ENCODE peak calls at places on chromosomes 6 and 20, in ten cellular contexts. W, V, K, E, F, D, A, G, M and J are unnamed samples.

GRCh38 chr20:10438217-10438616 is 3.1 kb downstream of the SLX4IP start:
- DNase-seq in G (no peak), D (no peak), M (no peak), A (no peak), K (no peak), W (no peak), V (no peak), E (no peak), F (no peak), J (peak; percentile 21)

GRCh38 chr6:156630613-156631302 is 146.4 kb upstream of the ARID1B start:
- DNase-seq in V (no peak), W (no peak), F (no peak), G (no peak), K (no peak), D (no peak), M (no peak), A (no peak), E (no peak), J (no peak)

GRCh38 chr6:162200036-162200435 is 527.5 kb downstream of the PRKN start:
- DNase-seq in M (no peak), K (no peak), V (no peak), G (no peak), F (no peak), D (no peak), W (no peak), E (no peak), A (no peak), J (no peak)

GRCh38 chr6:143126574-143126941 is 65.9 kb downstream of the AIG1 start:
- DNase-seq in E (no peak), G (no peak), A (no peak), V (no peak), F (no peak), K (no peak), D (no peak), W (no peak), M (no peak), J (no peak)

GRCh38 chr6:98526465-98526864 is 307.9 kb upstream of the POU3F2 start:
- DNase-seq in W (no peak), E (no peak), G (no peak), D (no peak), V (no peak), M (no peak), K (no peak), F (no peak), A (no peak), J (no peak)

GRCh38 chr20:62387219-62387913 is 463 bp downstream of the RPS21 start:
- DNase-seq in F (no peak), D (no peak), E (no peak), G (peak; percentile 41), V (no peak), M (no peak), A (no peak), W (no peak), K (no peak), J (no peak)

GRCh38 chr6:1864496-1864895 is 254.8 kb downstream of the FOXC1 start:
- DNase-seq in E (no peak), A (no peak), V (no peak), D (no peak), M (no peak), K (no peak), G (no peak), W (no peak), F (no peak), J (no peak)

GRCh38 chr6:142013286-142013685 is 119.4 kb upstream of the GJE1 start:
- DNase-seq in G (no peak), V (no peak), M (no peak), W (no peak), E (no peak), A (peak; percentile 92), D (no peak), K (no peak), F (peak; percentile 82), J (no peak)

GRCh38 chr6:55694148-55694547 is 115.2 kb upstream of the HMGCLL1 start:
- DNase-seq in D (no peak), W (no peak), F (no peak), K (no peak), G (no peak), E (no peak), M (peak; percentile 19), V (no peak), A (peak; percentile 78), J (no peak)

GRCh38 chr6:166121721-166122120 is 45.9 kb downstream of the TBXT start:
- DNase-seq in V (no peak), F (no peak), M (no peak), D (no peak), A (no peak), E (no peak), G (no peak), K (no peak), W (no peak), J (no peak)

GRCh38 chr6:134714679-134715078 is 235.2 kb downstream of the ALDH8A1 start:
- DNase-seq in K (no peak), F (peak; percentile 26), D (no peak), A (peak; percentile 35), V (no peak), M (no peak), E (no peak), G (no peak), W (no peak), J (no peak)

GRCh38 chr20:54134445-54135220 is 39.2 kb downstream of the CYP24A1 start:
- DNase-seq in G (no peak), M (no peak), K (no peak), F (no peak), E (no peak), D (no peak), A (peak; percentile 82), W (no peak), V (no peak), J (no peak)

GRCh38 chr6:145502417-145502816 is 232.9 kb downstream of the EPM2A start:
- DNase-seq in F (peak; percentile 15), V (no peak), M (no peak), E (no peak), K (peak; percentile 67), D (no peak), G (peak; percentile 20), A (no peak), W (no peak), J (peak; percentile 3)

GRCh38 chr6:44298864-44299263 is 14.3 kb downstream of the AARS2 start:
- DNase-seq in W (no peak), V (no peak), K (no peak), M (no peak), G (no peak), E (no peak), D (no peak), A (no peak), F (no peak), J (no peak)

GRCh38 chr20:48705208-48706115 is 122.3 kb downstream of the PREX1 start:
- DNase-seq in E (no peak), M (no peak), V (no peak), G (no peak), F (no peak), W (no peak), D (no peak), A (no peak), K (no peak), J (peak; percentile 44)

DNA sequence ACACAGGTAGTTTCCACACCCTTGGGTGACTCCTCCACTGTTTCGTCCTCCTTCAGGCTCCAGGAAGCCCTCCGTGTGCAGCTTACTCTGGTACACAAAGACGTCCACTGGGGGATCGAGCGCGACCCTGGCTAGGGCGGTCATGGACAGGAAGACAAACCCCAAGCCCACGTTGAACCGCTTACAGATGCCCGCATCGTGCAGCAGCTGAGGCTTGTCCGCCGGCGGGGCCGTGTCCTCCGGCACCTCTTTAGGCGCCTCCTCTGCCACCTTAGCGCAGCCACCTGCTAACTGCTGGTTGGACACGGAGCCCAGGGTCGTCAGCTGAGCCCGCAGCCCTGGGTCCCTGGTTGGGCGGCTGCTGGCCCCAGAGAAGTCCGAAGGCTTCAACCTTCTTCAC is 309.0 kb upstream of the BTBD3 start:
- DNase-seq in M (no peak), W (peak; percentile 41), A (no peak), D (no peak), F (no peak), E (no peak), V (peak; percentile 32), K (no peak), G (no peak), J (no peak)
- TF ChIP-seq POLR2A in M (no peak), W (no peak), A (no peak), D (no peak), F (no peak), E (no peak), V (no peak), K (no peak), G (no peak), J (no peak)

GRCh38 chr20:37275125-37275524 is 13.5 kb upstream of the GHRH start:
- DNase-seq in F (no peak), W (no peak), G (no peak), A (no peak), K (no peak), M (no peak), D (no peak), E (no peak), V (no peak), J (no peak)
- TF ChIP-seq POLR2A in F (no peak), W (no peak), G (no peak), A (no peak), K (no peak), M (no peak), D (no peak), E (no peak), V (no peak), J (no peak)

GRCh38 chr20:25584905-25585704 is at the start of gene NINL:
- DNase-seq in E (no peak), A (peak; percentile 48), M (peak; percentile 67), G (peak; percentile 53), V (peak; percentile 82), D (peak; percentile 84), W (peak; percentile 55), F (peak; percentile 67), K (peak; percentile 63), J (peak; percentile 22)
- TF ChIP-seq POLR2A in E (peak; percentile 30), A (peak; percentile 85), M (peak; percentile 82), G (no peak), V (peak; percentile 30), D (peak; percentile 59), W (peak; percentile 84), F (peak; percentile 79), K (no peak), J (no peak)

GRCh38 chr6:138162947-138163569 is 1.3 kb downstream of the ARFGEF3 start:
- DNase-seq in V (no peak), M (no peak), K (no peak), F (no peak), G (no peak), E (no peak), D (no peak), W (no peak), A (no peak), J (no peak)

GRCh38 chr6:138160329-138161117 is 1.2 kb upstream of the ARFGEF3 start:
- DNase-seq in V (no peak), A (no peak), E (no peak), G (no peak), D (no peak), M (no peak), W (no peak), F (no peak), K (no peak), J (no peak)

GRCh38 chr6:138161118-138161433 is 663 bp upstream of the ARFGEF3 start:
- DNase-seq in V (no peak), M (no peak), A (no peak), D (no peak), W (no peak), F (no peak), G (no peak), K (no peak), E (no peak), J (no peak)

GRCh38 chr6:138162104-138162946 is 586 bp downstream of the ARFGEF3 start:
- DNase-seq in D (no peak), A (no peak), E (no peak), F (peak; percentile 30), V (peak; percentile 54), G (no peak), W (no peak), M (no peak), K (peak; percentile 57), J (no peak)

GRCh38 chr6:138161434-138162103 is at the start of gene ARFGEF3:
- DNase-seq in D (peak; percentile 33), G (peak; percentile 47), V (peak; percentile 72), M (peak; percentile 63), K (peak; percentile 82), F (peak; percentile 42), E (no peak), W (peak; percentile 63), A (peak; percentile 1), J (no peak)
- TF ChIP-seq POLR2A in D (no peak), G (no peak), V (no peak), M (no peak), K (no peak), F (no peak), E (no peak), W (no peak), A (no peak), J (no peak)